ENCODE peak calls at places on chromosomes 4 and X, in seven cellular contexts. H, M, Q, Y, O, V and I are unnamed samples.

GRCh38 chrX:22424141-22424915 is 151.6 kb downstream of the CBLL2 start:
- DNase-seq in V (no peak), H (no peak), Y (no peak), Q (no peak), O (no peak), M (no peak), I (no peak)

GRCh38 chrX:5916945-5917344 is 311.7 kb downstream of the NLGN4X start:
- DNase-seq in O (no peak), Y (no peak), Q (no peak), V (no peak), H (no peak), M (no peak), I (no peak)

GRCh38 chr4:140533951-140534480 is 10.0 kb downstream of the ELMOD2 start:
- DNase-seq in O (no peak), Q (no peak), M (no peak), V (peak), Y (no peak), H (no peak), I (no peak)

GRCh38 chrX:123422875-123423274 is 238.8 kb downstream of the GRIA3 start:
- DNase-seq in Q (peak), V (peak), M (no peak), Y (no peak), O (peak), H (peak), I (peak)

GRCh38 chr4:37068580-37068979 is 176.0 kb upstream of the NWD2 start:
- DNase-seq in M (no peak), V (no peak), Y (no peak), H (no peak), O (peak), Q (no peak), I (no peak)

GRCh38 chrX:39771089-39771488 is 326.7 kb downstream of the BCOR start:
- DNase-seq in M (no peak), V (no peak), O (no peak), Q (no peak), H (no peak), Y (no peak), I (no peak)

GRCh38 chr4:128979934-128980333 is 113.4 kb downstream of the SCLT1 start:
- DNase-seq in H (peak), V (peak), M (no peak), Y (no peak), O (peak), Q (no peak), I (no peak)

GRCh38 chrX:1153940-1154339 is 58.5 kb downstream of the CRLF2 start:
- DNase-seq in V (no peak), O (no peak), H (no peak), Y (no peak), M (no peak), Q (no peak), I (no peak)

GRCh38 chr4:17494258-17494657 is 17.6 kb downstream of the QDPR start:
- DNase-seq in V (peak), H (no peak), Y (no peak), Q (no peak), M (no peak), O (peak), I (no peak)

GRCh38 chr4:6453688-6453990 is 18.8 kb downstream of the PPP2R2C start:
- DNase-seq in O (no peak), H (no peak), V (no peak), Y (no peak), Q (no peak), M (no peak), I (no peak)

GRCh38 chr4:140047017-140047640 is 106.9 kb downstream of the MAML3 start:
- DNase-seq in O (no peak), V (no peak), Y (peak), M (peak), H (no peak), Q (no peak), I (no peak)

GRCh38 chr4:78395642-78396041 is 155.9 kb upstream of the ANXA3 start:
- DNase-seq in Q (no peak), M (no peak), H (no peak), Y (no peak), V (no peak), O (no peak), I (no peak)

GRCh38 chrX:112058255-112058654 is 24.3 kb downstream of the TRPC5 start:
- DNase-seq in H (no peak), Y (no peak), M (no peak), O (no peak), Q (no peak), V (peak), I (no peak)

GRCh38 chrX:646796-647195 is 16.2 kb downstream of the SHOX start:
- DNase-seq in Y (no peak), V (no peak), O (no peak), H (no peak), Q (no peak), M (no peak), I (no peak)

GRCh38 chr4:156101571-156101970 is 147.9 kb upstream of the CTSO start:
- DNase-seq in H (no peak), O (no peak), V (peak), Y (no peak), Q (no peak), M (no peak), I (no peak)

GRCh38 chr4:142824368-142824767 is 21.7 kb downstream of the INPP4B start:
- DNase-seq in M (no peak), H (no peak), Y (no peak), Q (no peak), O (no peak), V (peak), I (no peak)

GRCh38 chrX:148380107-148380506 is 120.3 kb upstream of the AFF2 start:
- DNase-seq in H (no peak), M (no peak), Y (no peak), O (no peak), Q (no peak), V (no peak), I (no peak)

GRCh38 chr4:181938641-181939040 is 304.6 kb upstream of the TENM3 start:
- DNase-seq in O (no peak), H (no peak), Q (no peak), V (no peak), M (no peak), Y (no peak), I (no peak)

GRCh38 chr4:139746430-139746829 is 80.8 kb downstream of the MGST2 start:
- DNase-seq in O (no peak), Y (no peak), V (no peak), H (no peak), M (no peak), Q (no peak), I (no peak)

GRCh38 chr4:7192252-7193039 is at the start of gene SORCS2:
- DNase-seq in H (peak), M (peak), O (peak), V (peak), Y (peak), Q (peak), I (peak)

GRCh38 chrX:154712781-154713391 is 38.0 kb downstream of the GAB3 start:
- DNase-seq in H (no peak), M (no peak), V (peak), Q (no peak), Y (no peak), O (no peak), I (no peak)

GRCh38 chr4:150123982-150124670 is 45.9 kb downstream of the DCLK2 start:
- DNase-seq in Q (no peak), H (no peak), M (no peak), V (no peak), Y (no peak), O (no peak), I (no peak)

GRCh38 chrX:136034622-136035021 is 49.4 kb downstream of the SLC9A6 start:
- DNase-seq in H (no peak), Y (no peak), O (no peak), M (no peak), Q (no peak), V (no peak), I (no peak)

GRCh38 chrX:72247206-72247944 is 8.5 kb upstream of the ERCC6L start:
- DNase-seq in M (no peak), Y (peak), O (no peak), Q (no peak), V (peak), H (peak), I (peak)

GRCh38 chrX:74788545-74789086 is 136.6 kb downstream of the NEXMIF start:
- DNase-seq in M (no peak), H (no peak), V (no peak), Y (no peak), Q (no peak), O (no peak), I (no peak)

GRCh38 chr4:184408021-184408710 is 66.2 kb downstream of the IRF2 start:
- DNase-seq in M (no peak), V (peak), H (no peak), Y (no peak), O (no peak), Q (no peak), I (no peak)

GRCh38 chr4:27293831-27294230 is 433.2 kb downstream of the STIM2 start:
- DNase-seq in Y (no peak), M (no peak), H (no peak), O (no peak), Q (no peak), V (no peak), I (no peak)

GRCh38 chr4:159551268-159551667 is 448.4 kb downstream of the RAPGEF2 start:
- DNase-seq in H (no peak), Y (no peak), Q (no peak), V (no peak), M (no peak), O (no peak), I (no peak)

GRCh38 chr4:106618920-106619319 is 250.3 kb upstream of the GIMD1 start:
- DNase-seq in Y (no peak), O (no peak), V (no peak), H (no peak), Q (no peak), M (no peak), I (no peak)

GRCh38 chr4:98102660-98103059 is 40.6 kb downstream of the STPG2 start:
- DNase-seq in Q (no peak), H (no peak), Y (no peak), O (no peak), V (no peak), M (no peak), I (no peak)

GRCh38 chr4:112516401-112517066 is 554 bp upstream of the NEUROG2 start:
- DNase-seq in M (no peak), V (no peak), Y (no peak), Q (no peak), H (no peak), O (no peak), I (no peak)

GRCh38 chr4:118718511-118719170 is 33.4 kb downstream of the METTL14 start:
- DNase-seq in Y (no peak), M (no peak), V (no peak), H (no peak), O (no peak), Q (no peak), I (no peak)

DNA sequence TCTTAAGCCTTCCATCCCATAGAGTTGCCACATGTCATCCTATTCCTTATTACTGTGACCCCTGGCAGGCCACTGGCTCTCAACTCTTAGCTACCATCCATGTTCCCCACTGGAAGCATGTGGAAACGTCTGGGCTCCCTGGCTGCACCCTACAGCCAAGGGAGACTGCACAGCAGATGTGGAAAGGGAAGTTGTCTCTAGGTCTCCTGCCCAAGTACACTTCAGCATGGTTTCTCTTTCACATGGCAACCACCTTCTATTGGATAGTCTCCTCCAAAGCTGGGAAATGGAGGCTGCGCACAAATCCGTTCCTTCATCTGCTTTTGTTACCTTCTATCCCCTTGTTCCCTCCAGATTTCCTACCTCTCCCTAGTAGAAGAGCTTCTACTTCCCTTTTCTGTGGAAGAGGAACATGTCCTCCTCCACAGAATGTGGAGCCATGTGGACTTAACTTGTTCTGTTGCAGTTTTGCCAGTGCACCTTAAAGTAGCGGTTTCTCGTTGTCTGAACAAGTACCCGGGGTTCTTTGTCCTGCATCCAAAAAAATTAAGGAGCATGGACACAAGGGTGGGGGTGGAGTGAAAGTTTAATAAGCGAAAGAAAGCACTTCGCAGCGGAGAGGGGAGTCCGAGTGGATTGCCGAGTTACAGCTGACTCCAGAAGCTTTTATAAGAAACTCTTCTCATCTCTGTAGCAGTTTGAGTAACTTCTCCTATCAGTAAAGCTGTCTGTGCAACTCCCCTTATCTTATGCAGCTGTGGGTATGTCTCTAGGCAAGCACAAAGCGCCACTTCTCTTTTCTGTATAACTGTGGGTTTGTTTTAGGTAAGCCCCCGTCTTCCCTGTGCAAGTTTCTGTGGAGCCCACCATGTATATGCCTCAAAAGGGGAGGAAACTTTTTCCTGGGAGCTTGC is 52.5 kb downstream of the HMGB2 start:
- DNase-seq in M (no peak), Y (no peak), Q (no peak), O (no peak), V (no peak), H (no peak), I (no peak)
- TF ChIP-seq POLR2A in M (no peak), Y (no peak), Q (no peak), O (no peak), V (no peak), H (no peak), I (no peak)

GRCh38 chr4:2536193-2537010 is at the start of gene FAM193A:
- DNase-seq in Y (peak), V (peak), O (peak), M (peak), H (peak), Q (peak), I (peak)
- TF ChIP-seq POLR2A in Y (no peak), V (peak), O (peak), M (no peak), H (peak), Q (peak), I (no peak)

GRCh38 chr4:111323496-111323895 is 700.6 kb upstream of the PITX2 start:
- DNase-seq in Y (no peak), O (no peak), M (no peak), H (no peak), Q (no peak), V (peak), I (no peak)
- TF ChIP-seq POLR2A in Y (no peak), O (no peak), M (no peak), H (no peak), Q (no peak), V (no peak), I (no peak)

GRCh38 chrX:37846934-37847732 is at the start of gene DYNLT3:
- DNase-seq in O (peak), V (peak), H (peak), Y (peak), Q (peak), M (peak), I (peak)
- TF ChIP-seq POLR2A in O (no peak), V (peak), H (peak), Y (no peak), Q (peak), M (peak), I (peak)

DNA sequence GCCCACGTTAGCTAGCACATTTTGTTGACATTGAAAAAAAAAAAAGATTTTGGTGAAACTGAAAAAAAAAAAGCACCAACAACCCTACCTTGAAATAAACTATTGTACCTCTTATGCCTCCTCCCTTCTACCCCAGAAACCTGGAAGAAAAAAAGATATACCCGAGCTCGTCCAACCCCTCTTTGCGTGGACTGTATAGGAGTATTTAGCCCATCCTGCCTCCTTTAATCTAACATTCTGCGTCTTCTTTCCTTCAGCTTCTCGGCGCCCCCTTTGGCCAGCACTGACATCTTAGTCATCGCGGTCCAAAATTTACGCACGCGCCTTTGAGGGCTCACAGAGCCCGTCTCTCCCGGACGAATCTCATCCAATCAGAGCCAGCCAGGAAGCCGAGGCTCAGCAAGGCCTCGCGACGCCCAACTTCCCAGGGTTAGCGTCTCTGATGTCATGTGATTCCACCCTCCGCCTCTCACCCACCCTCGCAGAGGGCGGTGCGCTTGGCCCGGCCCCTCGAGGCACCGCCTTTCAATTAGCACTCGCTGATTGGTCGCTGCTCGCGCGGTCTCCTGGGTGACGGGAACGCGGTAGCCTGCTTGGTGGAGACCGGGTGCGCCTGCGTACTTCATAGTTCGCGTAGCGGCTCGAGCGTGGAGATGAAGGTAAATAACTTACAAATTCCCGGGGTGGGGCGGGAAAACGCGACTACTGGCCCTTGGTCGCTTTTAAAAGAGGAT is at the start of gene WDR19:
- DNase-seq in Q (peak), M (peak), Y (peak), O (peak), V (peak), H (peak), I (peak)
- TF ChIP-seq POLR2A in Q (peak), M (no peak), Y (no peak), O (peak), V (no peak), H (peak), I (peak)

DNA sequence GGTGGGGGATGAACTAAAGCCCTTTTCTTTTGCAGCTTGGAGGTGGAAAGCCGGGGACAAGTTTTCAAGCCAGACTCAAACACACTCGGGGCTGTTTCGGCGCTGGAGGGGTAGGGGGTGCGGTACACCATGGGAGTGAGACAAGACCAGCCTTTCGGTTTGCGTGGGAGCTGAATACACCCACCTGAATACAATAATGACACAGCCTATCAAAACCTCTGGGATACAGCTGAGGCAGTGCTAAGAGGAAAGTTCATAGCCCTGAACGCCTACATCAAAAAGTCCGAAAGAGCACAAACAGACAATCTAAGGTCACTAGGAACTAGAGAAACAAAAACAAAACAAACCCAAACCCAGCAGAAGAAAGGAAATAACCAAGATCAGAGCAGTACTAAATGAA is 163.3 kb downstream of the ATRX start:
- DNase-seq in O (no peak), V (no peak), Q (no peak), M (no peak), H (no peak), Y (no peak), I (no peak)
- TF ChIP-seq POLR2A in O (no peak), V (no peak), Q (no peak), M (no peak), H (no peak), Y (no peak), I (no peak)

GRCh38 chrX:47581731-47582647 is at the start of gene TIMP1:
- DNase-seq in V (peak), M (peak), O (peak), Q (peak), Y (peak), H (peak), I (peak)
- TF ChIP-seq POLR2A in V (peak), M (no peak), O (peak), Q (peak), Y (no peak), H (peak), I (peak)

GRCh38 chr4:48252313-48252712 is 17.3 kb downstream of the TEC start:
- DNase-seq in O (no peak), Y (no peak), Q (no peak), H (no peak), V (no peak), M (no peak), I (no peak)

GRCh38 chr4:48254381-48255072 is 15.1 kb downstream of the TEC start:
- DNase-seq in Y (peak), M (peak), V (peak), O (no peak), H (peak), Q (peak), I (no peak)

GRCh38 chr4:48258845-48259397 is 10.7 kb downstream of the TEC start:
- DNase-seq in O (no peak), H (no peak), M (no peak), V (no peak), Q (no peak), Y (no peak), I (no peak)

GRCh38 chr4:48255959-48256342 is 13.7 kb downstream of the TEC start:
- DNase-seq in Y (no peak), M (no peak), Q (no peak), O (no peak), V (no peak), H (no peak), I (no peak)

DNA sequence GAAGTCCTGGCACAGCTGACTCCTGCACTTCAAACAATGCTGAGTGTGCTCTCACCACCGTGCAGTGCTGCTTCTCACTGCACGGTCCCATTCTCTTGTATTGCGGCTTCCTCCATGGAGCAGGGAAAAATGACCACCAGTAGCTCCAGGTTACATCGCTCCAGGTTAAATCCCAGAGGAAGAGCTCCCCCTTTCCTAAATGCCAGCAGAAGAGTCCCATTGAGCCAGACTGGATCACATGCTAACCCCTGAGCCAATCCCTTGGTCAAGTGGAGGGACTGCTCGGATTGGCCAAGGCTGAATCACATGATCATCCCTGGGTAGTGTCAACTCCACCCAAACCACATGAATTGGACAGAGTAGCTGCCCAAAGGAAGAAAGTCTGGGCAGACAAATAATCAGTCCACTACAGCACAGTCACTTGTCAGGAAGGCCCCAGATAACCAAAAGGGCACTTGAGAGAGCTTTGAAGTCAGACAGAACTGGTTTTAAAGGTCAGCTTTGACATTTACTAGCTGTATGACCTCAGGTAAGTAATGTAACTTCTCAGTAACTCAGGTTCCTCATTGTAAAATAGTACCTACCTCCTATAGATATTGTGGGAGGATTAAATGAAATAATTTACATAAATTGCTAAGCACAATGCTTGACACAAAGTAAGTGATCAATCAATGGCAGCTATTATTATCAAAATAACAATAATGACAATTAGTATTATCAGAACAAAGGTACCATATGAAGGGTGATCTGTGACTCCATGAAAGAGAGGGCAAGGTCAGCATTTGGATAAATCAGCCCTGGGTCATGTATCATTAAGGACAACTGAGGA is 14.3 kb downstream of the TEC start:
- DNase-seq in Q (no peak), H (no peak), M (peak), O (no peak), V (no peak), Y (no peak), I (no peak)
- TF ChIP-seq POLR2A in Q (no peak), H (no peak), M (no peak), O (no peak), V (no peak), Y (no peak), I (no peak)